ENCODE peak calls at places on chromosomes 12 and 14, in five cellular contexts. I is mesendoderm, G is brain microvascular endothelial cell, E is lung, T is aorta. Y is an unnamed sample.

GRCh38 chr14:74945261-74945851 is 10.0 kb downstream of the PGF start:
- DNase-seq in I (peak; percentile 81), T (peak; percentile 58), G (no peak), E (no peak), Y (no peak)

GRCh38 chr14:34713681-34714319 is 593 bp downstream of the CFL2 start:
- DNase-seq in E (peak; percentile 31), G (peak; percentile 65), I (peak; percentile 42), T (peak; percentile 64), Y (no peak)

GRCh38 chr14:61671086-61671485 is 24.2 kb upstream of the HIF1A start:
- DNase-seq in T (no peak), G (no peak), E (no peak), I (no peak), Y (no peak)

GRCh38 chr12:106171117-106171750 is 32.5 kb upstream of the NUAK1 start:
- DNase-seq in G (no peak), T (no peak), E (no peak), I (no peak), Y (no peak)

GRCh38 chr14:90396342-90397339 is at the start of gene CALM1:
- DNase-seq in I (peak; percentile 96), E (peak; percentile 92), T (peak; percentile 96), G (peak; percentile 81), Y (peak; percentile 63)

GRCh38 chr12:110704750-110705149 is 15.8 kb upstream of the HVCN1 start:
- DNase-seq in G (no peak), I (peak; percentile 64), T (no peak), E (no peak), Y (no peak)

GRCh38 chr14:29821665-29822429 is 105.8 kb downstream of the PRKD1 start:
- DNase-seq in G (no peak), E (no peak), T (no peak), I (no peak), Y (no peak)

GRCh38 chr12:84624601-84625000 is 288.0 kb downstream of the SLC6A15 start:
- DNase-seq in G (no peak), T (no peak), I (no peak), E (no peak), Y (no peak)

GRCh38 chr12:100661300-100661951 is 87.9 kb downstream of the GAS2L3 start:
- DNase-seq in E (no peak), G (peak; percentile 50), I (peak; percentile 86), T (no peak), Y (no peak)

GRCh38 chr12:121513464-121514183 is 67.2 kb downstream of the KDM2B start:
- DNase-seq in I (peak; percentile 85), G (no peak), E (peak; percentile 43), T (no peak), Y (no peak)

GRCh38 chr14:99790978-99791376 is 2.2 kb upstream of the EML1 start:
- DNase-seq in I (no peak), E (no peak), G (no peak), T (no peak), Y (no peak)

GRCh38 chr14:79643132-79643531 is 568.2 kb downstream of the DIO2 start:
- DNase-seq in T (no peak), I (no peak), E (no peak), G (no peak), Y (no peak)

GRCh38 chr12:107894589-107894988 is 120.1 kb downstream of the ASCL4 start:
- DNase-seq in G (peak; percentile 5), E (no peak), I (no peak), T (no peak), Y (no peak)

GRCh38 chr12:81520064-81520945 is 238.8 kb downstream of the PPFIA2 start:
- DNase-seq in E (no peak), I (no peak), G (no peak), T (no peak), Y (no peak)

GRCh38 chr12:101064721-101065120 is 145.3 kb downstream of the SLC5A8 start:
- DNase-seq in I (no peak), G (no peak), E (no peak), T (no peak), Y (no peak)

GRCh38 chr12:76591461-76591860 is 31.9 kb upstream of the OSBPL8 start:
- DNase-seq in E (no peak), I (no peak), T (no peak), G (peak; percentile 18), Y (no peak)

GRCh38 chr12:42141981-42142606 is 2.6 kb downstream of the GXYLT1 start:
- DNase-seq in E (no peak), T (no peak), G (no peak), I (no peak), Y (no peak)

GRCh38 chr12:132529899-132530298 is 39.9 kb downstream of the FBRSL1 start:
- DNase-seq in I (no peak), T (no peak), E (no peak), G (no peak), Y (no peak)

GRCh38 chr12:89373772-89374572 is 21.7 kb upstream of the DUSP6 start:
- DNase-seq in E (no peak), G (peak; percentile 83), T (no peak), I (no peak), Y (no peak)

GRCh38 chr12:132603240-132604107 is 6.9 kb downstream of the LRCOL1 start:
- DNase-seq in T (peak; percentile 32), I (no peak), G (no peak), E (no peak), Y (no peak)

GRCh38 chr12:6605425-6606330 is 1.5 kb downstream of the CHD4 start:
- DNase-seq in G (no peak), I (peak; percentile 49), T (no peak), E (no peak), Y (no peak)

GRCh38 chr12:3662516-3662915 is 90.4 kb downstream of the CRACR2A start:
- DNase-seq in T (no peak), G (no peak), E (no peak), I (no peak), Y (no peak)

GRCh38 chr12:46585854-46586621 is 213.5 kb upstream of the SLC38A2 start:
- DNase-seq in G (peak; percentile 94), E (peak; percentile 37), T (peak; percentile 47), I (peak; percentile 88), Y (no peak)
- H3K4me3 ChIP-seq in G (no peak overlapping the region), E (no peak overlapping the region), T (no peak overlapping the region), I (no peak overlapping the region), Y (no peak overlapping the region)

GRCh38 chr14:94451826-94452225 is 774 bp downstream of the SERPINA11 start:
- DNase-seq in I (no peak), G (no peak), E (no peak), T (no peak), Y (no peak)
- H3K4me3 ChIP-seq in I (no peak overlapping the region), G (no peak overlapping the region), E (no peak overlapping the region), T (no peak overlapping the region), Y (no peak overlapping the region)

GRCh38 chr14:68969278-68969677 is 9.8 kb downstream of the ACTN1 start:
- DNase-seq in G (no peak), E (no peak), I (no peak), T (no peak), Y (no peak)
- H3K4me3 ChIP-seq in G (no peak overlapping the region), E (no peak overlapping the region), I (no peak overlapping the region), T (no peak overlapping the region), Y (no peak overlapping the region)

GRCh38 chr12:58341791-58342190 is 400.4 kb downstream of the ATP23 start:
- DNase-seq in T (no peak), E (no peak), G (no peak), I (no peak), Y (no peak)
- H3K4me3 ChIP-seq in T (no peak overlapping the region), E (no peak overlapping the region), G (no peak overlapping the region), I (no peak overlapping the region), Y (no peak overlapping the region)

GRCh38 chr12:52975204-52975603 is 26.3 kb downstream of the KRT18 start:
- DNase-seq in T (no peak), E (no peak), G (peak; percentile 38), I (no peak), Y (no peak)

GRCh38 chr12:52971701-52972329 is 22.9 kb downstream of the KRT18 start:
- DNase-seq in I (peak; percentile 91), E (no peak), G (peak; percentile 58), T (no peak), Y (no peak)

GRCh38 chr12:52977195-52977594 is 28.3 kb downstream of the KRT18 start:
- DNase-seq in G (no peak), E (no peak), I (peak; percentile 51), T (no peak), Y (no peak)

GRCh38 chr12:52976574-52977071 is 27.7 kb downstream of the KRT18 start:
- DNase-seq in I (peak; percentile 97), T (no peak), E (no peak), G (peak; percentile 13), Y (no peak)

DNA sequence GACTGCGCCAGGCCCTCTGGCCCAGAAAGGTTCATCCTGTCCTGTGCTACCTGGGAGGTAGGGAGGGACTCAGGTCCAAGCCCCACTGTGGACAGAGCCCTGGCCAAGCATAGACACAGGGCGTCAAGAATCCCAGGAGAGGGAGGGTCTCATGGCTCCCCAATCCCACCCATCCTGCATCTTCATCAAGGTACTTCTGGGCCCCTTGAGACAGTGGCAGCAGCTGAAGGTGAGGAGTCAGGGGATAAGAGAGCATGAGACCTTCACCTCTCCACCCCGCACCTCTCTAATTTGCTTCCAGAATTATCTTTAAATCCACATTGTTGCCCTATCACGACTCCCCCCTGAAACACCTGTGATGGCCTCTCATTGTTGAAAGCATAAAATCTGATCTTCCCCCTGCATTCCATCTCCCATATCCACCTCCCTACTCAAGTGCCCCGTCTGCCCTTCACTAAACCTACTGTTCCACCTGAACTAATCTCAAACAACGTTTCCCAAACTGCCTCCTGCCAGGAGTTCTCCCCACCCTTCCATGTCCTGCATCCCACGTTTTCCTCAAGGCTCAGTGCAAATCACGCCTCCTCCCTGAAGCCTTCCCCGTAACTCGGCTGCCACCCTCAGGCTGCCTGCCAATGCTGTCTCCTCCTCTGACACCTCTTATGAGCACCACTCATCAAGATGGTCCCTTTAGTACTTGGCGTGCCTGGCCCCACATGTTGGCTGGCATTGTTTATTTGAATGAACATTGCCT is 27.1 kb downstream of the KRT18 start:
- DNase-seq in T (no peak), I (peak; percentile 94), G (peak; percentile 17), E (no peak), Y (no peak)
- H3K4me3 ChIP-seq in T (no peak overlapping the region), I (no peak overlapping the region), G (no peak overlapping the region), E (no peak overlapping the region), Y (no peak overlapping the region)

GRCh38 chr14:24172261-24172860 is 481 bp downstream of the REC8 start:
- DNase-seq in G (no peak), I (no peak), T (no peak), E (no peak), Y (no peak)

GRCh38 chr14:24177041-24177825 is 5.4 kb downstream of the REC8 start:
- DNase-seq in I (no peak), E (no peak), G (no peak), T (no peak), Y (no peak)

GRCh38 chr14:24171422-24172260 is at the start of gene REC8:
- DNase-seq in G (peak; percentile 71), I (peak; percentile 99), E (peak; percentile 91), T (peak; percentile 87), Y (no peak)

GRCh38 chr14:24176599-24176998 is 4.7 kb downstream of the REC8 start:
- DNase-seq in E (no peak), I (no peak), G (no peak), T (no peak), Y (no peak)

GRCh38 chr14:24172871-24173281 is 996 bp downstream of the REC8 start:
- DNase-seq in T (no peak), I (no peak), E (no peak), G (no peak), Y (no peak)
- H3K4me3 ChIP-seq in T (no peak overlapping the region), I (no peak overlapping the region), E (no peak overlapping the region), G (peak overlapping the region; percentile 64), Y (no peak overlapping the region)

GRCh38 chr12:98770230-98770629 is 125.1 kb downstream of the APAF1 start:
- DNase-seq in T (no peak), I (no peak), G (no peak), E (no peak), Y (no peak)
- H3K4me3 ChIP-seq in T (no peak overlapping the region), I (no peak overlapping the region), G (no peak overlapping the region), E (no peak overlapping the region), Y (no peak overlapping the region)